ENCODE peak calls at places on chromosomes 12 and 14, in five cellular contexts. D is WERI-Rb-1, H is cardiac muscle cell, C is pancreas, U is SJCRH30. A is an unnamed sample. For H3K27me3, the result is how much of the 10 kb centered on the place peaks cover.

GRCh38 chr14:89425931-89426330 is 8.9 kb upstream of the FOXN3 start:
- DNase-seq in D (no peak), H (no peak), C (no peak), U (peak), A (no peak)

GRCh38 chr12:33427071-33427470 is 12.5 kb downstream of the SYT10 start:
- DNase-seq in D (no peak), H (peak), C (no peak), U (peak), A (no peak)

GRCh38 chr12:59811991-59812390 is 216.2 kb downstream of the SLC16A7 start:
- DNase-seq in D (no peak), H (no peak), C (no peak), U (no peak), A (no peak)

GRCh38 chr12:48109424-48109823 is 3.5 kb upstream of the SENP1 start:
- DNase-seq in D (no peak), H (no peak), C (no peak), U (no peak), A (no peak)

GRCh38 chr12:716506-716905 is 35.9 kb upstream of the WNK1 start:
- DNase-seq in D (no peak), H (peak), C (no peak), U (peak), A (no peak)

GRCh38 chr14:81970307-81970706 is 436.7 kb upstream of the SEL1L start:
- DNase-seq in D (no peak), H (no peak), C (no peak), U (no peak), A (no peak)

GRCh38 chr14:105945891-105946290 is 419.5 kb downstream of the TMEM121 start:
- DNase-seq in D (no peak), H (no peak), C (peak), U (no peak), A (no peak)

GRCh38 chr14:104388631-104389325 is 190.8 kb upstream of the C14orf180 start:
- DNase-seq in D (no peak), H (no peak), C (no peak), U (no peak), A (peak)

GRCh38 chr12:42704340-42704739 is 114.8 kb upstream of the PRICKLE1 start:
- DNase-seq in D (no peak), H (no peak), C (no peak), U (no peak), A (no peak)

GRCh38 chr12:93174048-93174447 is 203.7 kb upstream of the NUDT4 start:
- DNase-seq in D (no peak), H (no peak), C (no peak), U (no peak), A (no peak)

GRCh38 chr12:108850854-108851573 is 6.4 kb downstream of the SSH1 start:
- DNase-seq in D (peak), H (no peak), C (peak), U (peak), A (no peak)

GRCh38 chr14:65333926-65334687 is 78.4 kb upstream of the FUT8 start:
- DNase-seq in D (no peak), H (no peak), C (no peak), U (no peak), A (no peak)

GRCh38 chr14:98189077-98189476 is 1082.9 kb downstream of the BCL11B start:
- DNase-seq in D (no peak), H (no peak), C (no peak), U (no peak), A (no peak)

GRCh38 chr14:106141242-106142220 is 615.1 kb downstream of the TMEM121 start:
- DNase-seq in D (peak), H (no peak), C (no peak), U (peak), A (no peak)

GRCh38 chr14:104979758-104980591 is 1.8 kb upstream of the AHNAK2 start:
- DNase-seq in D (no peak), H (no peak), C (peak), U (no peak), A (no peak)

GRCh38 chr14:67319142-67319541 is 40.5 kb downstream of the ATP6V1D start:
- DNase-seq in D (no peak), H (no peak), C (no peak), U (peak), A (no peak)

GRCh38 chr14:56490379-56490778 is 89.2 kb upstream of the TMEM260 start:
- DNase-seq in D (no peak), H (peak), C (no peak), U (peak), A (no peak)

GRCh38 chr14:78566017-78566858 is 396.1 kb downstream of the NRXN3 start:
- DNase-seq in D (peak), H (peak), C (peak), U (peak), A (peak)

GRCh38 chr12:54132979-54133378 is 55.8 kb downstream of the SMUG1 start:
- DNase-seq in D (no peak), H (no peak), C (no peak), U (no peak), A (no peak)

GRCh38 chr12:106631797-106632196 is 49.0 kb downstream of the RFX4 start:
- DNase-seq in D (no peak), H (no peak), C (no peak), U (no peak), A (no peak)

DNA sequence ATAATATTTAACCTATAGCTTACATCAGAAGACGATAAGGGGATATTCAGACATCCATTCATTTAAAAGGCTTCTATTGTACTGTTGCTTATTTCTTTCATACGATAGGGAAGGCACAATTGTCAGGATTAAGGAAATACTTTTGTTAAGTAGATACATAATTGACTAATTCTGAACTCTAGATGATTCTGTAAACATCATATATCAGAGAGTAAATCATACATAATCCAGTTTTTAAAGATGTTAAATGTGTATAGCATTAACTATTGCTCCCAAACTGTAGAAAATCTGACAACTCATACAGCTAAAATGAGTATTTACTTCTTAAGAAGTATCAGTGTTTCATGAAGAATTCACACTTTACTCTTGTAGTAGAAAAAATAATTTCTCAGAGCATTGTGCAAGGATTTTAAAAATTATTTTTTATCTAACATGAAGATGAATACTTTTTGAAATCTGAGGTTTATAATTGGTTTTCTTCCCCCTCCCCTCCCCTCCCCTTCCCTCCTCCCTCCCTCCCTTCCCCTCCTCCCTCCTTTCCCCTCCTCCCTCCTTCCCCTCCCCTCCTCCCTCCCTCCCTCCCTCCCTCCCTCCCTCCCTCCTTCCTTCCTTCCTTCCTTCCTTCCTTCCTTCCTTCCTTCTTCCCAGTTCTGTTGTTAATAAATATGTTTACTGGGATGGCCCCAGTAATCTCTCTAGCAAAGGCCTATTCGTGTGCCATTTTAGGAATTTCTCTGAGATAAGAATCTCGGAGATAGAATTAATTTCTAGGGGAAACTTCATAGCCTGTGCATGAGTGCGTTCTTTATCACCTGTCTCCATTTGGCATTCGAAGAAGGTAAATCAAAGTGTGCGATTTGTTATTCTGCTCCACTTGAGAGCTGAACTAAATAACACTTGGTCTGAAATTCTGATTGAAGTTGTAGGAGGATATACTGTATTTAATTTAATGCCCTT is 2.3 kb downstream of the NPAS3 start:
- DNase-seq in D (no peak), H (no peak), C (no peak), U (no peak), A (no peak)
- H3K27me3 ChIP-seq in D (under half), H (half or more), C (under half), U (under half), A (under half)

GRCh38 chr14:76640923-76641395 is 120.3 kb upstream of the VASH1 start:
- DNase-seq in D (no peak), H (no peak), C (no peak), U (no peak), A (no peak)

GRCh38 chr14:76639606-76640272 is 121.5 kb upstream of the VASH1 start:
- DNase-seq in D (no peak), H (no peak), C (no peak), U (no peak), A (no peak)

GRCh38 chr14:76644875-76645518 is 116.3 kb upstream of the VASH1 start:
- DNase-seq in D (peak), H (peak), C (no peak), U (peak), A (no peak)

GRCh38 chr14:76636602-76637001 is 124.7 kb upstream of the VASH1 start:
- DNase-seq in D (no peak), H (no peak), C (no peak), U (no peak), A (no peak)

DNA sequence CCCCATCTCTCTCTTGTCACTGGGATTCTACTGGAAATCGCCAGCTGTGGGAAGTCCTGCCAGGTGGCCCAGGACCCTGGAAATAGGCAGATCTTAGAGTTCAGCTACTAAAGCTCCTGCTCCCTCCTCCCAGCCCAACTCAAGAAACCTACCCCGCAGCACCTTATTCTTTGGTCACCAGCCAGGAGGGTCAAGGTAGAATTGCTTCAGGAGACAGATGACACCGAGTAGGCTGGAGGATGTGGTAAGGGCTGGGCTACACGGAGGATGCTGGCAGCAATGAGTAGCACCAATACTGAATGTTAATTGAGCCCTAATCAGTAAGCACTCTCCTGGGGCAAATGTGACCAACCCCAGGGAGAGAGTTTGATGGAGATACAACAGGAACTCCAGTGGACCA is 119.7 kb upstream of the VASH1 start:
- DNase-seq in D (no peak), H (no peak), C (no peak), U (no peak), A (no peak)
- H3K4me3 ChIP-seq in D (no peak), H (no peak), C (no peak), U (no peak), A (no peak)

GRCh38 chr14:68880581-68881105 is 87.8 kb upstream of the ZFP36L1 start:
- DNase-seq in D (no peak), H (no peak), C (no peak), U (no peak), A (no peak)
- H3K27me3 ChIP-seq in D (under half), H (under half), C (under half), U (under half), A (under half)

GRCh38 chr12:116535241-116535640 is 23.9 kb upstream of the MAP1LC3B2 start:
- DNase-seq in D (no peak), H (no peak), C (no peak), U (no peak), A (no peak)
- H3K4me3 ChIP-seq in D (no peak), H (no peak), C (no peak), U (no peak), A (no peak)

GRCh38 chr14:92199763-92200162 is 78.0 kb downstream of the CPSF2 start:
- DNase-seq in D (no peak), H (no peak), C (no peak), U (no peak), A (no peak)
- H3K27me3 ChIP-seq in D (under half), H (under half), C (under half), U (under half), A (under half)